ENCODE peak calls at places on chromosome 14, in five cellular contexts. E is IMR-90, M is DMS153, U is NCI-H226, I is SK-N-SH. B is an unnamed sample.
A peak's percentile ranks its signal among the peaks of the same experiment; 100 is the strongest.

GRCh38 chr14:55399912-55400311 is 11.7 kb downstream of the ATG14 start:
- DNase-seq in E (peak; percentile 44), M (no peak), U (peak; percentile 16), I (no peak), B (no peak)

GRCh38 chr14:75234173-75234855 is 44.3 kb upstream of the FOS start:
- DNase-seq in E (peak; percentile 90), M (no peak), U (peak; percentile 90), I (no peak), B (no peak)

GRCh38 chr14:74404435-74404834 is 21.6 kb downstream of the SYNDIG1L start:
- DNase-seq in E (no peak), M (no peak), U (no peak), I (no peak), B (no peak)

GRCh38 chr14:56341766-56342418 is 223.7 kb downstream of the PELI2 start:
- DNase-seq in E (peak; percentile 92), M (no peak), U (no peak), I (no peak), B (no peak)

GRCh38 chr14:23639048-23639890 is 3.1 kb downstream of the DHRS2 start:
- DNase-seq in E (no peak), M (no peak), U (no peak), I (no peak), B (no peak)

GRCh38 chr14:58488550-58488949 is 61.0 kb downstream of the KIAA0586 start:
- DNase-seq in E (peak; percentile 50), M (no peak), U (peak; percentile 15), I (no peak), B (no peak)

GRCh38 chr14:51564986-51565604 is 86.6 kb upstream of the FRMD6 start:
- DNase-seq in E (no peak), M (no peak), U (no peak), I (no peak), B (no peak)

GRCh38 chr14:44657688-44658388 is 150.8 kb upstream of the FSCB start:
- DNase-seq in E (peak; percentile 0), M (peak; percentile 83), U (peak; percentile 48), I (no peak), B (no peak)

GRCh38 chr14:96039633-96040311 is 610 bp downstream of the C14orf132 start:
- DNase-seq in E (peak; percentile 16), M (no peak), U (no peak), I (peak; percentile 78), B (no peak)

GRCh38 chr14:63986789-63987533 is 134.2 kb downstream of the SYNE2 start:
- DNase-seq in E (peak; percentile 78), M (no peak), U (peak; percentile 62), I (no peak), B (no peak)

GRCh38 chr14:100804558-100805309 is 21.2 kb upstream of the MEG3 start:
- DNase-seq in E (no peak), M (no peak), U (no peak), I (no peak), B (no peak)

GRCh38 chr14:99744199-99744872 is 48.9 kb upstream of the EML1 start:
- DNase-seq in E (peak; percentile 67), M (no peak), U (no peak), I (no peak), B (no peak)

GRCh38 chr14:95500772-95501401 is 15.6 kb downstream of the SYNE3 start:
- DNase-seq in E (peak; percentile 90), M (no peak), U (peak; percentile 38), I (no peak), B (no peak)

GRCh38 chr14:47948981-47949380 is 273.6 kb upstream of the MDGA2 start:
- DNase-seq in E (no peak), M (peak; percentile 6), U (no peak), I (peak; percentile 0), B (no peak)

GRCh38 chr14:38721822-38722431 is 381.1 kb downstream of the SEC23A start:
- DNase-seq in E (peak; percentile 31), M (no peak), U (peak; percentile 10), I (peak; percentile 4), B (peak; percentile 11)

GRCh38 chr14:103267226-103267625 is 66.8 kb upstream of the EIF5 start:
- DNase-seq in E (no peak), M (no peak), U (no peak), I (no peak), B (no peak)